ENCODE peak calls at places on chromosomes 1 and 21, in seven cellular contexts. Y is omental fat pad; W is left lung; Z is colonic mucosa; C is heart right ventricle; Q is CD4-positive, alpha-beta T cell; G is cardiac muscle cell. N is an unnamed sample.

GRCh38 chr1:84758968-84759491 is 68.8 kb upstream of the SSX2IP start:
- DNase-seq in Y (no peak), W (peak), C (peak), Z (no peak), Q (no peak), G (no peak), N (no peak)

GRCh38 chr1:221708076-221708571 is 33.8 kb downstream of the DUSP10 start:
- DNase-seq in Q (no peak), Z (no peak), C (no peak), W (no peak), G (no peak), Y (no peak), N (no peak)

GRCh38 chr1:19828546-19828945 is 13.5 kb upstream of the RNF186 start:
- DNase-seq in Z (no peak), C (no peak), W (no peak), G (no peak), Q (no peak), Y (no peak), N (no peak)

GRCh38 chr1:40315795-40316594 is 1.1 kb downstream of the COL9A2 start:
- DNase-seq in C (no peak), Z (no peak), W (no peak), Y (no peak), G (peak), Q (no peak), N (no peak)

GRCh38 chr21:44066116-44066515 is 41.1 kb upstream of the PWP2 start:
- DNase-seq in G (no peak), Z (no peak), Q (no peak), Y (no peak), C (no peak), W (no peak), N (no peak)

GRCh38 chr1:218466341-218467010 is 121.3 kb downstream of the TGFB2 start:
- DNase-seq in W (no peak), Z (no peak), Q (no peak), Y (no peak), G (no peak), C (no peak), N (no peak)

GRCh38 chr1:18452550-18452949 is 28.2 kb upstream of the KLHDC7A start:
- DNase-seq in C (no peak), Q (no peak), W (no peak), G (peak), Y (no peak), Z (peak), N (peak)

GRCh38 chr21:43609501-43610340 is 49.6 kb downstream of the HSF2BP start:
- DNase-seq in C (peak), G (peak), Z (peak), W (peak), Y (no peak), Q (no peak), N (peak)

GRCh38 chr1:119713538-119714456 is 2.1 kb downstream of the PHGDH start:
- DNase-seq in Y (no peak), Q (no peak), W (no peak), C (no peak), Z (no peak), G (peak), N (no peak)

GRCh38 chr1:33256701-33257387 is 552 bp downstream of the ZNF362 start:
- DNase-seq in C (peak), W (peak), Q (peak), Y (no peak), G (peak), Z (peak), N (peak)

GRCh38 chr1:33169290-33170055 is 12.4 kb downstream of the TRIM62 start:
- DNase-seq in Y (no peak), Z (no peak), Q (no peak), G (no peak), W (no peak), C (no peak), N (no peak)

GRCh38 chr1:30879126-30879786 is 29.3 kb downstream of the SDC3 start:
- DNase-seq in Q (no peak), G (no peak), Z (no peak), Y (no peak), C (no peak), W (no peak), N (no peak)

GRCh38 chr21:41923641-41924342 is 30.0 kb downstream of the C2CD2 start:
- DNase-seq in C (no peak), Y (no peak), Q (no peak), W (no peak), Z (no peak), G (no peak), N (no peak)

GRCh38 chr1:107365874-107366273 is 225.0 kb downstream of the NTNG1 start:
- DNase-seq in Z (no peak), W (no peak), G (no peak), C (no peak), Y (no peak), Q (no peak), N (no peak)

GRCh38 chr1:70779571-70779970 is 268.0 kb downstream of the PTGER3 start:
- DNase-seq in C (no peak), Q (no peak), Y (no peak), G (no peak), W (no peak), Z (no peak), N (no peak)

GRCh38 chr1:229370601-229371021 is 27.8 kb upstream of the CCSAP start:
- DNase-seq in Y (no peak), Q (no peak), G (peak), W (no peak), C (peak), Z (no peak), N (no peak)

GRCh38 chr1:52672946-52673345 is 25.2 kb downstream of the COA7 start:
- DNase-seq in C (no peak), Y (no peak), G (no peak), W (no peak), Z (no peak), Q (no peak), N (no peak)

GRCh38 chr1:61434276-61434675 is 290.7 kb downstream of the TM2D1 start:
- DNase-seq in Z (no peak), W (no peak), G (no peak), Q (no peak), Y (no peak), C (no peak), N (peak)

GRCh38 chr21:37410639-37411038 is 44.1 kb downstream of the DYRK1A start:
- DNase-seq in Z (no peak), W (no peak), Q (no peak), G (no peak), Y (no peak), C (no peak), N (no peak)

GRCh38 chr1:42765832-42766722 is 751 bp downstream of the P3H1 start:
- DNase-seq in Q (peak), Z (peak), C (peak), W (no peak), G (peak), Y (no peak), N (peak)

DNA sequence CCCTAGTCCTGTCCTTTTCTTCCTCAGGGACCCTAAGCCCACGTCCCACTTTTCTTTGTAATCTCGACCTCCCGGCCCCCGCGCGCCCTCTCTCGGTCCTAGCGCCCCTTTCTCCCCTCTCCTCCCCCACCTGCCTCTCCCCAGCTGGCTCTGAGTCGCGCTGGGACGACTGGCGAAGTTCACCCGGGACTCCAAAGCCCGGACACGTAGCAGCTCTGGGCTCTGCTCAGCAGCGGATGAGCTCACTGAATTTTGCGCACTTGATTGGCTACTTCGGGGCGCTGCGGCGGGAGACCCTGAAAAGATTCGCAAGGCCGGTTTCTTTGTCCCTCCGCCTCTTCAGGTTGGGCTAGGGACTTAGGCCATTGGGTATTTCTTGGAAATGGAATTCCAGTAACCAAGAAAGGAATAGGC is 16.3 kb upstream of the ACKR1 start:
- DNase-seq in G (peak), Y (no peak), Q (no peak), Z (peak), W (peak), C (peak), N (peak)
- TF ChIP-seq CTCF in G (peak), Y (no peak), Q (no peak), Z (no peak), W (no peak), C (no peak), N (no peak)

DNA sequence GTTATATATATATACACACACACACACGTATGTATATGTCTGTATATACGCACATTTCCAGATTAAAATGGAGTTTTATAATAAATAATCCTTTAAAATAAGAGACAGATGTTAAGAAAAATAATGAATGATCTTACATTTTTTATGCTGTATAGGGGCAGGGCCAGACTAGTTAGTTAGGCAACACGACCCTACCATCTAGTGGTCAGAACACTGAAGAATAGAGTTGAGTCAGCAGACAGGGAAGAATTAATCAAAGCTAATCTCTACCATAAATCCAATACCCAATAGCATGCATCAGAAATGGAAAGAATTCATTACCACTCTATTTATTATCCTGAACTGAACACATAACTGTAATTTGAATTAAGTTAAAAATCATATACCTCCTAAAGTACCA is 156.7 kb downstream of the BRINP3 start:
- DNase-seq in W (no peak), Z (no peak), C (no peak), G (peak), Y (no peak), Q (no peak), N (peak)
- TF ChIP-seq CTCF in W (no peak), Z (no peak), C (no peak), G (peak), Y (no peak), Q (no peak), N (peak)

DNA sequence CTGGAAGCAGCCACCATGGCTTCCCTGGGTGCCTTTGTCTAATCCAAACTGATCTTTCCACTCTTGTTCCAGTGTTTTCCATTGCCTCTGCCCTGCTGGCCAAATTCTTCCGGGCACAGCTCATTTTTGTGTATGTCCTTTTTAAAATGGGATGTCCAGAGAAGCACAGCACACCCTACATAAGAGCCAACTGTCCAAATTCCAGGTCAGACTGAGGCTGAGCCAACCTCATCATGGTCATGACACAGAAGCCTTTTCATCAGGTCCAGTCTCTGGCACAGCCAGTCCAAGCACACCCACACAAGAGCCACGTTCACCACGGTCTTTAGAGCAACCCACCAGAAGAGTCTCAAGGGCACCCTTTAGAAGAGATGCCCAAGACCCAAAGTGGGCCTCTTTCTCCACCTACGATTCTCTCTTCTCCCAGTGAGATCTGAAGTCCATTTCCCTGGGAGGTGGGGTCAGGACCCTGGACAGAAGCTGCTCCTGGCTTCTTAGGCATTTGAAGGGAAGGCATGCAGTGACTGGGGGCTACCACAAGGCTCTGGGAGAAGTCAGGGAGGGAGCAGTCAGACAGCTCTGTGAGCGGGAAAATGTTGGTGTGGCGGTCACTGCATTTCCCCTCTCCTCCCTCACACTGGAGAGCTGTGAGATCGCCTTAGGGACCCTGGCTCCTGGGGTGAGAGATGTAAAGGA is 53.2 kb downstream of the SYT2 start:
- DNase-seq in C (no peak), Q (no peak), W (no peak), Z (no peak), G (peak), Y (no peak), N (peak)
- TF ChIP-seq CTCF in C (no peak), Q (no peak), W (no peak), Z (no peak), G (peak), Y (no peak), N (no peak)

GRCh38 chr1:101463195-101463594 is 226.4 kb downstream of the S1PR1 start:
- DNase-seq in Y (no peak), Q (no peak), Z (no peak), C (no peak), G (no peak), W (no peak), N (no peak)

GRCh38 chr1:101460709-101461108 is 223.9 kb downstream of the S1PR1 start:
- DNase-seq in C (no peak), Q (no peak), G (no peak), Z (no peak), W (no peak), Y (no peak), N (no peak)

GRCh38 chr1:101465941-101466340 is 229.1 kb downstream of the S1PR1 start:
- DNase-seq in Q (no peak), W (no peak), G (no peak), Z (no peak), C (no peak), Y (no peak), N (no peak)
- TF ChIP-seq CTCF in Q (no peak), W (no peak), G (no peak), Z (no peak), C (no peak), Y (no peak), N (no peak)

GRCh38 chr1:110130113-110130591 is 17.9 kb downstream of the UBL4B start:
- DNase-seq in Q (no peak), Z (no peak), W (no peak), C (peak), Y (peak), G (no peak), N (no peak)
- TF ChIP-seq CTCF in Q (no peak), Z (no peak), W (no peak), C (peak), Y (no peak), G (peak), N (no peak)

DNA sequence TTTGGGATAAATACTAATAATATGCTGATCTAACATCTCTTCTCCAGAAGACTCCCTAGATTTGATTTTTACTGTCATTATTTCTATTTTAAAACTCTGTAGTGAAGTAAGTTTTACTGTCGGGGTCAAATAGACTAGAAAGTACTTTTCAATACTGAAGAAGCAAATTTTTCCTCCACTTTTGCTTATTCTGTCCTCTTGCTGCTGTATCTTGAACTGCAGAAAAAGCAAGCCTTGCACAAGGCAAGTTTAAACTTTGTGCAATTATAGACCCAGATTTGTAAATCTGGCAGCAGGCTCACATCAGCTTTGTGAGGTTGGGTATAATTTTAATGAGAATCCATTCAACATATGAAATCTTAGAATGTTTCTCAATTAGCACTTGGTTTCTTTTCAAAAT is 151.1 kb upstream of the ETS2 start:
- DNase-seq in G (no peak), Z (no peak), Y (no peak), W (no peak), Q (no peak), C (no peak), N (no peak)
- TF ChIP-seq CTCF in G (no peak), Z (no peak), Y (no peak), W (no peak), Q (no peak), C (no peak), N (no peak)

GRCh38 chr1:112394743-112395062 is 1.3 kb upstream of the CTTNBP2NL start:
- DNase-seq in Z (no peak), G (no peak), Q (no peak), W (no peak), C (no peak), Y (no peak), N (no peak)
- TF ChIP-seq CTCF in Z (no peak), G (no peak), Q (no peak), W (no peak), C (no peak), Y (no peak), N (no peak)

N was measured in Calu3.